ENCODE peak calls at places on chromosome 13, in ten cellular contexts. U, Z, A, W, O, I, C, L, D and K are unnamed samples.

GRCh38 chr13:95512957-95513356 is 39.6 kb upstream of the CLDN10 start:
- DNase-seq in A (no peak), C (no peak), I (no peak), Z (no peak), U (no peak), D (no peak), L (no peak), O (no peak), W (no peak), K (no peak)

GRCh38 chr13:41916173-41916954 is 44.5 kb downstream of the VWA8 start:
- DNase-seq in A (no peak), L (no peak), Z (no peak), D (no peak), U (no peak), W (no peak), C (no peak), I (no peak), O (peak; percentile 33), K (no peak)

GRCh38 chr13:98447881-98448641 is 128.8 kb downstream of the STK24 start:
- DNase-seq in L (no peak), Z (peak; percentile 63), I (no peak), A (no peak), D (peak; percentile 63), W (peak; percentile 39), C (peak; percentile 51), O (peak; percentile 48), U (no peak), K (no peak)

GRCh38 chr13:99015606-99016520 is 38.0 kb upstream of the DOCK9 start:
- DNase-seq in D (no peak), Z (no peak), W (no peak), A (no peak), O (no peak), I (no peak), C (no peak), U (no peak), L (no peak), K (no peak)

GRCh38 chr13:114064516-114065140 is 67.8 kb downstream of the RASA3 start:
- DNase-seq in I (no peak), L (no peak), U (no peak), O (no peak), D (peak; percentile 58), A (no peak), C (peak; percentile 56), W (no peak), Z (no peak), K (peak; percentile 51)

GRCh38 chr13:72536668-72537399 is 190.6 kb downstream of the MZT1 start:
- DNase-seq in O (peak; percentile 48), C (no peak), Z (no peak), L (peak; percentile 36), A (no peak), I (no peak), W (no peak), D (no peak), U (no peak), K (no peak)

GRCh38 chr13:113005076-113005865 is 36.3 kb downstream of the MCF2L start:
- DNase-seq in W (no peak), D (no peak), C (no peak), L (no peak), A (no peak), Z (no peak), I (no peak), U (no peak), O (no peak), K (no peak)

GRCh38 chr13:87426737-87427136 is 244.4 kb upstream of the SLITRK5 start:
- DNase-seq in W (no peak), L (no peak), U (no peak), D (no peak), A (no peak), O (no peak), Z (no peak), I (no peak), C (no peak), K (no peak)

GRCh38 chr13:95463516-95463915 is 89.0 kb upstream of the CLDN10 start:
- DNase-seq in O (no peak), D (no peak), W (no peak), U (no peak), Z (no peak), L (no peak), I (no peak), A (no peak), C (no peak), K (no peak)

GRCh38 chr13:36248700-36249099 is 34.3 kb upstream of the SOHLH2 start:
- DNase-seq in O (no peak), C (no peak), Z (no peak), U (no peak), D (no peak), I (no peak), W (no peak), L (no peak), A (no peak), K (no peak)

GRCh38 chr13:36244990-36245389 is 30.6 kb upstream of the SOHLH2 start:
- DNase-seq in I (no peak), A (no peak), U (no peak), D (no peak), Z (no peak), C (no peak), W (no peak), O (no peak), L (no peak), K (no peak)

GRCh38 chr13:36244073-36244472 is 29.7 kb upstream of the SOHLH2 start:
- DNase-seq in I (no peak), U (no peak), A (no peak), L (no peak), Z (no peak), W (no peak), C (no peak), D (no peak), O (no peak), K (no peak)

DNA sequence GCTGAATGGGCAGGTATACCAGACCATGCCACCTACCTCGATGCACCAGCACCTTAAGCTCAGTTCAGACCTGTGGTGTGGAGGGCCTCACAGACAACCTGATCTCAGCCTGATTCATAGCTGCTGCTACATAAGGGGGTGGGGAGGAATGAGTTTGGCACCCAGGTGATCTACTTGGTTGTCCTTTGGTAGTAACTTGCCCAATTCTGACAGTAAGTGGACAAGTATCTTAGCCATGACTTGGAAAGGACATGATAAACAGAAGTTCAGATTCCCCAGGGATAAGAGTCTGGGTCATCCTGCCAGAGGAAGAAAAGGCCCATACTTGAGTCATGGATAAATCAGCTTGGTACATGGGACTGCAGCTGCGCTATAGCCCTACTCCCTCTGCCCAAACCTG is 28.4 kb upstream of the SOHLH2 start:
- DNase-seq in C (no peak), D (no peak), W (no peak), L (no peak), A (no peak), U (no peak), Z (no peak), O (no peak), I (no peak), K (no peak)
- H3K36me3 ChIP-seq in C (no peaks in the 10 kb centered on the region), D (no peaks in the 10 kb centered on the region), W (no peaks in the 10 kb centered on the region), L (no peaks in the 10 kb centered on the region), A (no peaks in the 10 kb centered on the region), U (no peaks in the 10 kb centered on the region), Z (no peaks in the 10 kb centered on the region), O (no peaks in the 10 kb centered on the region), I (no peaks in the 10 kb centered on the region), K (no peaks in the 10 kb centered on the region)

GRCh38 chr13:57635541-57635940 is 4.0 kb downstream of the PCDH17 start:
- DNase-seq in A (no peak), L (no peak), U (no peak), W (no peak), I (no peak), O (no peak), Z (no peak), D (no peak), C (no peak), K (no peak)

GRCh38 chr13:57633141-57633949 is 1.8 kb downstream of the PCDH17 start:
- DNase-seq in I (no peak), L (no peak), A (no peak), O (peak; percentile 60), Z (peak; percentile 75), U (peak; percentile 71), W (peak; percentile 66), C (no peak), D (peak; percentile 30), K (no peak)

GRCh38 chr13:57632276-57633140 is 964 bp downstream of the PCDH17 start:
- DNase-seq in Z (peak; percentile 30), I (no peak), O (peak; percentile 47), D (no peak), U (no peak), L (no peak), C (no peak), W (peak; percentile 21), A (no peak), K (no peak)

GRCh38 chr13:57634829-57635165 is 3.3 kb downstream of the PCDH17 start:
- DNase-seq in C (no peak), D (peak; percentile 17), O (peak; percentile 6), Z (peak; percentile 30), L (no peak), W (no peak), A (no peak), I (no peak), U (no peak), K (no peak)

DNA sequence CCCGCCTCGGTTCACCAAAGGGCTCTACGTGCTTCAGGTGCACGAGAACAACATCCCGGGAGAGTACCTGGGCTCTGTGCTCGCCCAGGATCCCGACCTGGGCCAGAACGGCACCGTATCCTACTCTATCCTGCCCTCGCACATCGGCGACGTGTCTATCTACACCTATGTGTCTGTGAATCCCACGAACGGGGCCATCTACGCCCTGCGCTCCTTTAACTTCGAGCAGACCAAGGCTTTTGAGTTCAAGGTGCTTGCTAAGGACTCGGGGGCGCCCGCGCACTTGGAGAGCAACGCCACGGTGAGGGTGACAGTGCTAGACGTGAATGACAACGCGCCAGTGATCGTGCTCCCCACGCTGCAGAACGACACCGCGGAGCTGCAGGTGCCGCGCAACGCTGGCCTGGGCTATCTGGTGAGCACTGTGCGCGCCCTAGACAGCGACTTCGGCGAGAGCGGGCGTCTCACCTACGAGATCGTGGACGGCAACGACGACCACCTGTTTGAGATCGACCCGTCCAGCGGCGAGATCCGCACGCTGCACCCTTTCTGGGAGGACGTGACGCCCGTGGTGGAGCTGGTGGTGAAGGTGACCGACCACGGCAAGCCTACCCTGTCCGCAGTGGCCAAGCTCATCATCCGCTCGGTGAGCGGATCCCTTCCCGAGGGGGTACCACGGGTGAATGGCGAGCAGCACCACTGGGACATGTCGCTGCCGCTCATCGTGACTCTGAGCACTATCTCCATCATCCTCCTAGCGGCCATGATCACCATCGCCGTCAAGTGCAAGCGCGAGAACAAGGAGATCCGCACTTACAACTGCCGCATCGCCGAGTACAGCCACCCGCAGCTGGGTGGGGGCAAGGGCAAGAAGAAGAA is 2.6 kb downstream of the PCDH17 start:
- DNase-seq in C (no peak), Z (peak; percentile 24), O (peak; percentile 17), L (no peak), W (peak; percentile 21), D (no peak), I (no peak), U (no peak), A (no peak), K (no peak)
- H3K4me3 ChIP-seq in C (peak overlapping the region; percentile 15), Z (peak overlapping the region; percentile 62), O (peak overlapping the region; percentile 7), L (no peak overlapping the region), W (no peak overlapping the region), D (peak overlapping the region; percentile 11), I (no peak overlapping the region), U (peak overlapping the region; percentile 54), A (peak overlapping the region; percentile 40), K (no peak overlapping the region)

GRCh38 chr13:27796544-27797227 is 4.4 kb downstream of the GSX1 start:
- DNase-seq in O (no peak), U (no peak), L (no peak), I (no peak), D (no peak), C (no peak), A (no peak), W (no peak), Z (no peak), K (no peak)
- H3K27me3 ChIP-seq in O (peaks cover 96% of the 10 kb centered on the region), U (peaks cover 49% of the 10 kb centered on the region), L (peaks cover 69% of the 10 kb centered on the region), I (peaks cover 56% of the 10 kb centered on the region), D (peaks cover 57% of the 10 kb centered on the region), C (peaks cover 4% of the 10 kb centered on the region), A (peaks cover 95% of the 10 kb centered on the region), W (no peaks in the 10 kb centered on the region), Z (peaks cover 60% of the 10 kb centered on the region), K (peaks cover 66% of the 10 kb centered on the region)

GRCh38 chr13:27432180-27432579 is 7.8 kb downstream of the GTF3A start:
- DNase-seq in D (no peak), C (no peak), I (no peak), O (no peak), A (no peak), L (no peak), Z (no peak), U (no peak), W (no peak), K (no peak)
- H3K36me3 ChIP-seq in D (no peaks in the 10 kb centered on the region), C (no peaks in the 10 kb centered on the region), I (peaks cover 81% of the 10 kb centered on the region), O (no peaks in the 10 kb centered on the region), A (no peaks in the 10 kb centered on the region), L (peaks cover 18% of the 10 kb centered on the region), Z (peaks cover 38% of the 10 kb centered on the region), U (peaks cover 78% of the 10 kb centered on the region), W (peaks cover 22% of the 10 kb centered on the region), K (peaks cover 76% of the 10 kb centered on the region)